ENCODE peak calls at places on chromosomes 2 and 18, in nine cellular contexts. U is fibroblast of mammary gland; P is IMR-90; B is AG04449; A is cardiac muscle cell; Q is A673; E is CD4-positive, alpha-beta memory T cell; J is mesendoderm; N is right lobe of liver. O is an unnamed sample.

GRCh38 chr2:71675296-71675695 is 221.9 kb downstream of the DYSF start:
- DNase-seq in U (no peak), N (no peak), A (no peak), P (no peak), B (no peak), E (no peak), Q (no peak), J (no peak), O (no peak)

GRCh38 chr2:68709421-68709911 is 25.1 kb upstream of the ARHGAP25 start:
- DNase-seq in J (peak), P (peak), A (peak), U (peak), E (no peak), B (no peak), N (no peak), Q (peak), O (no peak)

GRCh38 chr2:38750793-38751042 is 443 bp downstream of the SRSF7 start:
- DNase-seq in J (no peak), U (no peak), N (peak), P (no peak), B (no peak), A (no peak), Q (peak), E (peak), O (no peak)

GRCh38 chr2:231052494-231053451 is 3.9 kb upstream of the PSMD1 start:
- DNase-seq in U (peak), N (peak), A (peak), Q (peak), J (peak), E (peak), B (no peak), P (peak), O (peak)

GRCh38 chr2:180523629-180524340 is 456.6 kb upstream of the UBE2E3 start:
- DNase-seq in N (no peak), B (peak), J (no peak), E (no peak), A (peak), Q (no peak), P (peak), U (peak), O (peak)

GRCh38 chr2:236125541-236125940 is 42.6 kb downstream of the GBX2 start:
- DNase-seq in B (no peak), U (no peak), J (no peak), A (no peak), N (no peak), P (no peak), Q (no peak), E (no peak), O (no peak)

GRCh38 chr2:229943770-229944449 is 21.6 kb downstream of the FBXO36 start:
- DNase-seq in J (no peak), N (no peak), Q (no peak), U (no peak), B (no peak), E (no peak), A (peak), P (peak), O (no peak)

GRCh38 chr2:114010001-114010400 is 120.1 kb downstream of the ACTR3 start:
- DNase-seq in B (no peak), A (no peak), Q (no peak), N (no peak), P (peak), E (no peak), U (no peak), J (no peak), O (no peak)

GRCh38 chr2:47554311-47554905 is 151.5 kb downstream of the MSH2 start:
- DNase-seq in J (no peak), N (no peak), U (no peak), A (no peak), Q (no peak), P (no peak), B (no peak), E (no peak), O (no peak)

GRCh38 chr2:30106543-30106942 is 40.3 kb upstream of the YPEL5 start:
- DNase-seq in E (no peak), J (no peak), P (peak), N (no peak), A (peak), U (peak), Q (no peak), B (no peak), O (no peak)

GRCh38 chr2:185676316-185676715 is 62.3 kb upstream of the FSIP2 start:
- DNase-seq in A (no peak), U (no peak), J (no peak), P (no peak), N (no peak), E (no peak), Q (no peak), B (no peak), O (no peak)

GRCh38 chr2:221103930-221104329 is 468.2 kb downstream of the EPHA4 start:
- DNase-seq in J (no peak), Q (peak), U (no peak), A (peak), N (peak), P (no peak), B (no peak), E (no peak), O (no peak)

GRCh38 chr2:160751021-160751420 is 257.4 kb upstream of the RBMS1 start:
- DNase-seq in N (no peak), B (no peak), E (no peak), A (no peak), J (no peak), Q (no peak), P (peak), U (peak), O (no peak)

GRCh38 chr2:239826786-239827510 is 198.2 kb downstream of the NDUFA10 start:
- DNase-seq in E (no peak), J (no peak), U (no peak), A (no peak), P (no peak), Q (no peak), B (no peak), N (no peak), O (no peak)

GRCh38 chr2:37388074-37388473 is 43.6 kb downstream of the QPCT start:
- DNase-seq in P (peak), A (peak), Q (no peak), U (peak), N (no peak), B (no peak), J (no peak), E (no peak), O (peak)

GRCh38 chr2:231676243-231676642 is 32.1 kb upstream of the PTMA start:
- DNase-seq in N (no peak), E (no peak), A (no peak), B (no peak), U (no peak), P (no peak), Q (no peak), J (no peak), O (no peak)

GRCh38 chr2:203301667-203302066 is 26.5 kb upstream of the ABI2 start:
- DNase-seq in B (no peak), P (peak), N (no peak), U (no peak), J (no peak), A (no peak), E (no peak), Q (no peak), O (no peak)

GRCh38 chr2:81692566-81692965 is 1388.0 kb upstream of the LRRTM1 start:
- DNase-seq in E (no peak), U (no peak), N (no peak), J (no peak), A (no peak), P (no peak), B (no peak), Q (no peak), O (no peak)

GRCh38 chr2:65156041-65156440 is 26.1 kb upstream of the RAB1A start:
- DNase-seq in E (no peak), B (no peak), Q (no peak), N (no peak), U (no peak), A (no peak), P (no peak), J (no peak), O (no peak)

DNA sequence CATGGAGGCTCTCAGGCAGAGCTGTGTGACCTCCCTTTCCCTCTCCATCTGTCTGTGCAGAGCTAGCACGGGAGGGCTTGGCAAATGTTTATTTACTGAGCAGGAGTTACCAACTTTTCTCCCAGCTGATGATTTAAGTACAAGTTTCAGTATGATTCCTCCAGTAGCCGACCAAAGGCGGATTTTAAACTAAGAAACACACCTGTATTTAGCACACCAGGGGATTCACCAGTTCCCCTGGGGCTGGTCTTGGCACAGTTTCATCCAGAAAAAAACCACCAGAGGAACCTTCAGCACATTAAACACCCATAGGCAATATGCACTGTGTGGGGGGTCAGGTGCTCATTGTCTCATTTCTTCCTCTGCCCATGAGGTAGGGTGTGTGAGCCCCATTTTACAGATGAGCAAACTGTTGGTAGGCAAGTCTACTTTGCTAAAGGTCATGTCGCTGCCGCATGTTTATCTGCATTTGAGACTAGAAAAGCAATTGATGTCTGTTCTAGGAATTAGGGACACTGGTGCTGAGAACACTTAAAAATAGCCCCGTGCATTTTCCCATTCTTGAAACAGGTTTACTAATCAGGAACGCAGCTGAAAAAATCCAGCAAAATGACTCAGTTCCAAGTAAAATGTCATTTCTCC is 167.0 kb upstream of the ID2 start:
- DNase-seq in U (no peak), P (no peak), J (no peak), E (peak), B (no peak), A (no peak), Q (no peak), N (no peak), O (no peak)
- H3K4me3 ChIP-seq in U (no peak), P (no peak), J (no peak), E (no peak), B (no peak), A (no peak), Q (no peak), N (no peak), O (no peak)

DNA sequence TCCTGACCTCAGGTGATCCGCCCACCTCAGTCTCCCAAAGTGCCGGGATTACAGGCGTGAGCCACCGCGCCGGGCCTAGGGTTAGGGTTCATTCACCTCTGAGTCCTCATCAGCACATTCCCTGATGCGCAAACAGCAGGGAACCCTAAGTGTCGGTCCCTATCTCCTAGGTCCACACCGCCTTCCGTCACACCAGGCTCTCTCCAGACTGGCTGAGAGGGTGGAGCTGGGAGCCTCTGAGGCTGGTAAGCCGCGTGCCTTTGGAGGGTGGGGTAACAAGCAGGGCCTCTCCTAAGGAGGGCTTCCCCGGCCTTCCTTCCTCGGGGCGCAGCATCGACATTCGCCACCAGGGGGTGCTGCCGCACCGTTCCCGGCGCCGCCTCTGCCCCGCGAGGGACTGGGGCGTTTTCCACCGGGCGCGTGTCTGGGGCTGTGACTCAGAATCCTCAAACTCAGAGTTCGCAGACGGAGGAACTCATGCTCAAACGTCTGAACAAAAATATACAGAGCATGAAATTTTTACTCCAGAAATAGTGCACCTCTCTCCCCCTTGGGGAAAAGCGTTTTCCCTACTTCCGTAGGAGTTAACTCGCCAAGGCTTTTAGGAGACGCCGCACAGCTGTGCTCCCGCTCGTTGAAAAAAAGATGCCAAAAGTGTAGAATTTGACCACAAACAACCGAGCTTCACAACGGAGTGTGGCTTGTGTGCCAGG is 63.9 kb upstream of the ASAP2 start:
- DNase-seq in B (peak), P (peak), N (peak), A (peak), E (peak), J (peak), U (peak), Q (peak), O (peak)
- H3K4me3 ChIP-seq in B (peak), P (peak), N (no peak), A (no peak), E (no peak), J (no peak), U (no peak), Q (peak), O (peak)

GRCh38 chr2:223465793-223466192 is 136.4 kb downstream of the SCG2 start:
- DNase-seq in P (peak), B (peak), J (no peak), N (peak), U (peak), E (no peak), Q (peak), A (peak), O (peak)
- H3K4me3 ChIP-seq in P (no peak), B (no peak), J (no peak), N (no peak), U (no peak), E (no peak), Q (no peak), A (no peak), O (no peak)

GRCh38 chr2:98911126-98911375 is 25.0 kb downstream of the CRACDL start:
- DNase-seq in A (no peak), J (no peak), E (no peak), B (no peak), U (no peak), Q (no peak), N (no peak), P (no peak), O (no peak)

GRCh38 chr2:98912957-98913915 is 22.8 kb downstream of the CRACDL start:
- DNase-seq in A (peak), E (no peak), J (no peak), N (no peak), P (no peak), Q (no peak), U (peak), B (no peak), O (no peak)

GRCh38 chr2:98910349-98911125 is 25.5 kb downstream of the CRACDL start:
- DNase-seq in A (no peak), E (no peak), J (no peak), U (no peak), Q (no peak), N (no peak), B (no peak), P (no peak), O (no peak)

GRCh38 chr2:98912221-98912851 is 23.7 kb downstream of the CRACDL start:
- DNase-seq in A (peak), P (peak), N (no peak), B (peak), Q (peak), U (peak), E (no peak), J (no peak), O (peak)

GRCh38 chr2:98911376-98912154 is 24.5 kb downstream of the CRACDL start:
- DNase-seq in J (no peak), P (peak), N (no peak), Q (no peak), B (no peak), U (peak), E (no peak), A (no peak), O (peak)
- H3K4me3 ChIP-seq in J (no peak), P (no peak), N (no peak), Q (no peak), B (no peak), U (no peak), E (no peak), A (no peak), O (no peak)

GRCh38 chr18:12867724-12868123 is 16.3 kb downstream of the PTPN2 start:
- DNase-seq in U (no peak), N (no peak), Q (no peak), E (no peak), P (no peak), A (no peak), J (no peak), B (no peak), O (no peak)
- H3K4me3 ChIP-seq in U (no peak), N (no peak), Q (no peak), E (no peak), P (no peak), A (no peak), J (no peak), B (no peak), O (no peak)

DNA sequence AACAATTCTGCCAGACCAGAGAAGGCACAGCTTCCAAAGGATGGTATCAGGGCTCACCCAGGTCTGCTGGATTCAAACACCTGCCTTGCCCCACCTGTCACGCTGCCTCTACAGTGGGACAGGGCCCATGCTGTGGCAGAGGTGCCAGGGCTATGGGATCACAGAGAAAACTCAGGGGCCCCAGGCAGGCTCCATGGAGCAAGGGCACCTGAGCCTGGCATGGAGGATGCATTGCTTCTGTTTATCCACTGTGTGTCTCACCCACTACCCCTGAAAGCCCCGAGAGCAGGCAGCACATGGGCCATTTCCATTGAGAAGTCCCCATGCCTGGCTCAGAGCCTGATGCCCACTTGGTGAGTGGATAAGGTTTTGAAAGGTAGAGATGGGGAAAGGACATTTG is 76.0 kb downstream of the TNS1 start:
- DNase-seq in U (no peak), P (no peak), B (no peak), A (no peak), Q (no peak), E (no peak), J (no peak), N (no peak), O (no peak)
- H3K4me3 ChIP-seq in U (no peak), P (no peak), B (no peak), A (no peak), Q (no peak), E (no peak), J (no peak), N (no peak), O (no peak)

O was measured in skeletal muscle cell.